ENCODE peak calls at places on chromosomes 1 and 21, in seven cellular contexts. X, T, C, P, Q, L and A are unnamed samples.

GRCh38 chr1:41813220-41813619 is 105.5 kb downstream of the HIVEP3 start:
- DNase-seq in X (no peak), T (no peak), C (no peak), P (no peak), Q (no peak), L (no peak), A (no peak)

GRCh38 chr1:151124763-151125403 is 21.5 kb downstream of the SEMA6C start:
- DNase-seq in X (no peak), T (no peak), C (no peak), P (no peak), Q (no peak), L (no peak), A (no peak)

GRCh38 chr1:32741417-32742131 is 39.0 kb upstream of the SYNC start:
- DNase-seq in X (no peak), T (no peak), C (peak; percentile 22), P (no peak), Q (no peak), L (peak; percentile 43), A (peak; percentile 67)

GRCh38 chr1:39525366-39526165 is 34.1 kb downstream of the BMP8A start:
- DNase-seq in X (no peak), T (no peak), C (peak; percentile 73), P (no peak), Q (peak; percentile 89), L (no peak), A (no peak)

GRCh38 chr1:209672705-209673630 is 2.2 kb upstream of the G0S2 start:
- DNase-seq in X (no peak), T (no peak), C (peak; percentile 23), P (no peak), Q (no peak), L (no peak), A (no peak)

GRCh38 chr21:26112979-26113378 is 57.6 kb downstream of the APP start:
- DNase-seq in X (no peak), T (no peak), C (no peak), P (no peak), Q (no peak), L (no peak), A (no peak)

GRCh38 chr1:216064643-216065042 is 358.6 kb downstream of the USH2A start:
- DNase-seq in X (no peak), T (no peak), C (no peak), P (no peak), Q (no peak), L (no peak), A (no peak)

GRCh38 chr1:167795810-167796740 is 74.3 kb downstream of the MPZL1 start:
- DNase-seq in X (no peak), T (no peak), C (no peak), P (no peak), Q (no peak), L (no peak), A (no peak)

GRCh38 chr1:224497714-224498573 is 63.3 kb upstream of the WDR26 start:
- DNase-seq in X (no peak), T (no peak), C (no peak), P (peak; percentile 46), Q (no peak), L (no peak), A (no peak)

GRCh38 chr1:14392161-14392886 is 206.2 kb upstream of the KAZN start:
- DNase-seq in X (no peak), T (no peak), C (no peak), P (no peak), Q (no peak), L (no peak), A (no peak)

GRCh38 chr1:158177705-158178450 is 2.8 kb upstream of the CD1D start:
- DNase-seq in X (peak; percentile 61), T (peak; percentile 69), C (peak; percentile 70), P (peak; percentile 94), Q (peak; percentile 97), L (no peak), A (no peak)

GRCh38 chr1:184210048-184210447 is 158.5 kb downstream of the TSEN15 start:
- DNase-seq in X (no peak), T (no peak), C (no peak), P (no peak), Q (no peak), L (no peak), A (no peak)

GRCh38 chr1:240139511-240139910 is 47.8 kb downstream of the FMN2 start:
- DNase-seq in X (no peak), T (no peak), C (no peak), P (no peak), Q (no peak), L (no peak), A (no peak)

GRCh38 chr1:240148333-240148732 is 56.6 kb downstream of the FMN2 start:
- DNase-seq in X (no peak), T (no peak), C (no peak), P (no peak), Q (no peak), L (no peak), A (no peak)

GRCh38 chr1:240149488-240150094 is 57.9 kb downstream of the FMN2 start:
- DNase-seq in X (no peak), T (peak; percentile 12), C (no peak), P (no peak), Q (no peak), L (no peak), A (no peak)

DNA sequence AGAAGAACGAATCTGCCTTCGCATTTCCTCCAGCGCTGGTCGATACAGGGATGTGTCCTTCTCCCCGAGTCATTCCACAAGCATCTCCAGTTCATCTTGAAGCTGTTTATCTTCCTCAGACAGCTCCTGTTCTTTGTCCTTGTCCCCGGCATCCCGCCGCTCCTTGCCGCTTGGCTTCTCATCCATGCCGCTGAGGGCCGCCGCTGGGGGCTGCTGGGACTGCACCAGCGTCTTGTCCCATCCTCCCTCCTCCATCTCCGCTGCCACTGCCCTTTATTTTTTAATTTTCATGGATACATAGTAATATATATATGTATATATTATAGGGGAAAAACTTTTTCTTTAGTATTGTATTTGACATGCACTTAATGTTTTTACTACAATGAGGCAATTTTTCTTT is 53.4 kb downstream of the FMN2 start:
- DNase-seq in X (no peak), T (no peak), C (no peak), P (no peak), Q (no peak), L (no peak), A (no peak)
- TF ChIP-seq CTCF in X (no peak), T (no peak), C (no peak), P (no peak), Q (no peak), L (no peak), A (no peak)

GRCh38 chr1:12406218-12407021 is 176.6 kb downstream of the VPS13D start:
- DNase-seq in X (no peak), T (no peak), C (no peak), P (no peak), Q (no peak), L (no peak), A (no peak)

GRCh38 chr1:12407050-12407961 is 177.5 kb downstream of the VPS13D start:
- DNase-seq in X (no peak), T (no peak), C (no peak), P (no peak), Q (no peak), L (no peak), A (no peak)

GRCh38 chr1:12407962-12408288 is 178.1 kb downstream of the VPS13D start:
- DNase-seq in X (no peak), T (no peak), C (no peak), P (no peak), Q (no peak), L (no peak), A (no peak)

GRCh38 chr1:12404918-12405317 is 175.1 kb downstream of the VPS13D start:
- DNase-seq in X (no peak), T (no peak), C (no peak), P (no peak), Q (no peak), L (no peak), A (no peak)

GRCh38 chr1:12405325-12406217 is 175.7 kb downstream of the VPS13D start:
- DNase-seq in X (no peak), T (no peak), C (no peak), P (no peak), Q (no peak), L (no peak), A (no peak)
- TF ChIP-seq CTCF in X (peak; percentile 30), T (peak; percentile 52), C (no peak), P (peak; percentile 30), Q (no peak), L (no peak), A (no peak)

GRCh38 chr1:156845055-156845952 is 13.6 kb downstream of the INSRR start:
- DNase-seq in X (no peak), T (no peak), C (no peak), P (no peak), Q (peak; percentile 56), L (no peak), A (no peak)
- TF ChIP-seq CTCF in X (no peak), T (no peak), C (no peak), P (no peak), Q (no peak), L (no peak), A (no peak)

DNA sequence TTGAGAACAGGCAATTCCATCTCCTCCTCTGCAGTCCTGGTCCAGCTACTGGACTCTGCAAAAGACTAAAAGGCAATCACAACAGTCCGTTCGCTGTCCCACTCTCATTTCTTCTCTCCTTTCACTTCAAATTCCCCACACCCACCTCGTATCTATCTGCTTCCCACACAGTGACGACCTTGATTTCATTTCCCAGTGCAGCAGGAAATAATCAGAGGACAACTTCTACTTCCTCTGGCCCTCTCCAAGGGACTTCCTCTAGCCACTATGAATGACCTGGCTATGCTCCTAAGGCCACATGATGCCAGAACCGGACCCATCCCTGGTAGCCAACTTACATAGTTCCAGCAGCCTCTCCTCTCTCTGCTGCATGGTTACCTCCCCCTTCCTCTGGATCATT is 8.0 kb downstream of the NOL9 start:
- DNase-seq in X (no peak), T (no peak), C (no peak), P (no peak), Q (no peak), L (no peak), A (no peak)
- TF ChIP-seq CTCF in X (no peak), T (no peak), C (no peak), P (no peak), Q (no peak), L (no peak), A (no peak)

GRCh38 chr21:41846033-41846317 is 33.2 kb downstream of the PRDM15 start:
- DNase-seq in X (no peak), T (no peak), C (no peak), P (no peak), Q (peak; percentile 22), L (no peak), A (no peak)

GRCh38 chr21:41845310-41846032 is 33.7 kb downstream of the PRDM15 start:
- DNase-seq in X (no peak), T (no peak), C (no peak), P (no peak), Q (peak; percentile 45), L (no peak), A (no peak)

GRCh38 chr21:41848533-41848932 is 30.6 kb downstream of the PRDM15 start:
- DNase-seq in X (no peak), T (no peak), C (no peak), P (no peak), Q (peak; percentile 6), L (no peak), A (no peak)

GRCh38 chr21:41846536-41846935 is 32.6 kb downstream of the PRDM15 start:
- DNase-seq in X (no peak), T (no peak), C (no peak), P (no peak), Q (no peak), L (no peak), A (no peak)

GRCh38 chr21:41847066-41847804 is 31.9 kb downstream of the PRDM15 start:
- DNase-seq in X (no peak), T (no peak), C (no peak), P (no peak), Q (peak; percentile 65), L (peak; percentile 44), A (no peak)
- TF ChIP-seq CTCF in X (no peak), T (no peak), C (no peak), P (no peak), Q (no peak), L (peak; percentile 66), A (no peak)

GRCh38 chr1:8409107-8409506 is 91.2 kb downstream of the SLC45A1 start:
- DNase-seq in X (no peak), T (no peak), C (no peak), P (no peak), Q (no peak), L (no peak), A (no peak)
- TF ChIP-seq CTCF in X (no peak), T (peak; percentile 58), C (no peak), P (no peak), Q (peak; percentile 28), L (no peak), A (peak; percentile 20)